ENCODE peak calls at places on chromosomes 6 and 20, in nine cellular contexts. E is H54, K is thyroid gland, F is uterus, V is IMR-90, G is endothelial cell of umbilical vein, I is tibial nerve, H is vagina, U is A549. M is an unnamed sample.

GRCh38 chr6:66054967-66055366 is 347.9 kb upstream of the EYS start:
- DNase-seq in G (no peak), K (no peak), E (no peak), V (no peak), U (no peak), I (no peak), H (no peak), F (no peak), M (no peak)

GRCh38 chr20:21360686-21361085 is 36.6 kb downstream of the NKX2-4 start:
- DNase-seq in G (peak; percentile 25), H (no peak), F (no peak), V (peak; percentile 40), I (no peak), E (no peak), K (no peak), U (no peak), M (no peak)

GRCh38 chr6:105091140-105091829 is 88.5 kb downstream of the POPDC3 start:
- DNase-seq in E (no peak), I (no peak), U (no peak), K (no peak), F (no peak), G (no peak), V (no peak), H (no peak), M (no peak)

GRCh38 chr6:69820018-69820417 is 23.2 kb upstream of the LMBRD1 start:
- DNase-seq in F (no peak), K (no peak), E (no peak), H (no peak), V (no peak), I (no peak), G (no peak), U (no peak), M (no peak)

GRCh38 chr6:148055410-148055809 is 287.2 kb upstream of the SASH1 start:
- DNase-seq in U (no peak), I (no peak), V (no peak), H (no peak), F (no peak), E (no peak), G (no peak), K (no peak), M (no peak)

GRCh38 chr20:46121531-46121930 is 3.4 kb downstream of the CD40 start:
- DNase-seq in F (no peak), U (no peak), H (no peak), K (no peak), V (no peak), G (no peak), E (no peak), I (no peak), M (no peak)

GRCh38 chr6:4864534-4864933 is 88.3 kb downstream of the CDYL start:
- DNase-seq in K (no peak), H (no peak), V (no peak), G (no peak), F (no peak), I (no peak), U (no peak), E (no peak), M (no peak)

GRCh38 chr6:134230087-134230717 is 87.7 kb downstream of the SGK1 start:
- DNase-seq in H (no peak), I (no peak), V (no peak), E (no peak), G (peak; percentile 27), K (no peak), U (no peak), F (no peak), M (no peak)

GRCh38 chr6:2793491-2794151 is 28.4 kb downstream of the WRNIP1 start:
- DNase-seq in I (no peak), H (no peak), F (no peak), E (no peak), V (no peak), K (no peak), U (no peak), G (no peak), M (no peak)

GRCh38 chr6:15755555-15755954 is 92.7 kb upstream of the DTNBP1 start:
- DNase-seq in H (no peak), U (no peak), K (no peak), F (no peak), E (no peak), I (no peak), V (peak; percentile 9), G (no peak), M (no peak)

DNA sequence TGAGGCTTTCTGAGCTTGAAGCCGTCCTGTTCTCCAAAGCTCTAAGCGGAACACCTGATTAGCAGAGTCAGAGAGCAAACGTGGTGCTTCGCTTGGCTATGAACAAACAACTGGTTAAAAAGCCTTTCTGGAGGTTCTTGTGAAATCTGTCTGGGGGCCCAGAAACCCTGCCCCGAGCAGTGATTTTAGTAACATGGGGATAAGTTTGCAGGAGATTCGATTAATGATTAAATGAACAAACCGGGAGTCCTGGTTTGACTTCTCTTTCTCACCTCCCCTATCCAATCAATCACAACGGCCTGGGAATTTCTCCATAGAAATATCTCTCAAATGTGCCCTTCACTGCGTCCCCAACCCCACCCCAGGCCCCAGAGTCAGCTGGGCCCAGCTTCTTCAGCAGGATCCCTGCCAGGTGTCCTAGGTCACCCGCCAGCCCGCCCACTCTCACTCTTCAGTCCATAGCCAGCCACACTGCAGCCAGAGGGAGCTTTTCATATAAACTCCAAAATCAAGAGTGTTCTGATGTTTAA is 43.6 kb downstream of the ZDHHC14 start:
- DNase-seq in E (no peak), K (peak; percentile 5), H (no peak), V (no peak), F (no peak), I (no peak), U (no peak), G (no peak), M (no peak)
- TF ChIP-seq POLR2A in E (no peak), K (no peak), H (no peak), V (no peak), F (no peak), I (no peak), U (no peak), G (no peak), M (no peak)

GRCh38 chr6:100881707-100882040 is 545 bp upstream of the ASCC3 start:
- DNase-seq in F (no peak), V (peak; percentile 8), E (no peak), I (no peak), K (no peak), H (no peak), U (no peak), G (no peak), M (no peak)

GRCh38 chr6:100880149-100880900 is 804 bp downstream of the ASCC3 start:
- DNase-seq in G (peak; percentile 8), H (no peak), E (no peak), F (no peak), K (no peak), U (no peak), I (no peak), V (peak; percentile 25), M (no peak)

GRCh38 chr6:100879317-100879716 is 1.8 kb downstream of the ASCC3 start:
- DNase-seq in I (no peak), H (no peak), K (no peak), F (no peak), V (no peak), G (no peak), U (no peak), E (no peak), M (no peak)

GRCh38 chr6:100883347-100883746 is 2.2 kb upstream of the ASCC3 start:
- DNase-seq in E (no peak), U (no peak), H (no peak), K (no peak), V (no peak), I (no peak), G (no peak), F (no peak), M (no peak)

GRCh38 chr6:100880901-100881706 is at the start of gene ASCC3:
- DNase-seq in G (peak; percentile 91), I (peak; percentile 73), V (peak; percentile 88), U (peak; percentile 53), H (peak; percentile 91), K (peak; percentile 91), E (peak; percentile 65), F (peak; percentile 92), M (peak; percentile 67)
- TF ChIP-seq POLR2A in G (peak; percentile 91), I (peak; percentile 67), V (peak; percentile 76), U (peak; percentile 77), H (no peak), K (peak; percentile 83), E (peak; percentile 83), F (peak; percentile 64), M (peak; percentile 93)

GRCh38 chr20:1328680-1329330 is at the start of gene SDCBP2:
- DNase-seq in K (peak; percentile 92), I (no peak), E (no peak), V (no peak), G (no peak), H (peak; percentile 91), F (no peak), U (no peak), M (no peak)
- TF ChIP-seq POLR2A in K (peak; percentile 78), I (no peak), E (no peak), V (no peak), G (no peak), H (no peak), F (no peak), U (no peak), M (no peak)

GRCh38 chr6:225121-225721 is 67.1 kb upstream of the DUSP22 start:
- DNase-seq in K (no peak), V (no peak), E (no peak), H (peak; percentile 81), F (no peak), I (no peak), U (no peak), G (no peak), M (no peak)
- TF ChIP-seq POLR2A in K (no peak), V (no peak), E (no peak), H (no peak), F (no peak), I (no peak), U (no peak), G (no peak), M (peak; percentile 2)

DNA sequence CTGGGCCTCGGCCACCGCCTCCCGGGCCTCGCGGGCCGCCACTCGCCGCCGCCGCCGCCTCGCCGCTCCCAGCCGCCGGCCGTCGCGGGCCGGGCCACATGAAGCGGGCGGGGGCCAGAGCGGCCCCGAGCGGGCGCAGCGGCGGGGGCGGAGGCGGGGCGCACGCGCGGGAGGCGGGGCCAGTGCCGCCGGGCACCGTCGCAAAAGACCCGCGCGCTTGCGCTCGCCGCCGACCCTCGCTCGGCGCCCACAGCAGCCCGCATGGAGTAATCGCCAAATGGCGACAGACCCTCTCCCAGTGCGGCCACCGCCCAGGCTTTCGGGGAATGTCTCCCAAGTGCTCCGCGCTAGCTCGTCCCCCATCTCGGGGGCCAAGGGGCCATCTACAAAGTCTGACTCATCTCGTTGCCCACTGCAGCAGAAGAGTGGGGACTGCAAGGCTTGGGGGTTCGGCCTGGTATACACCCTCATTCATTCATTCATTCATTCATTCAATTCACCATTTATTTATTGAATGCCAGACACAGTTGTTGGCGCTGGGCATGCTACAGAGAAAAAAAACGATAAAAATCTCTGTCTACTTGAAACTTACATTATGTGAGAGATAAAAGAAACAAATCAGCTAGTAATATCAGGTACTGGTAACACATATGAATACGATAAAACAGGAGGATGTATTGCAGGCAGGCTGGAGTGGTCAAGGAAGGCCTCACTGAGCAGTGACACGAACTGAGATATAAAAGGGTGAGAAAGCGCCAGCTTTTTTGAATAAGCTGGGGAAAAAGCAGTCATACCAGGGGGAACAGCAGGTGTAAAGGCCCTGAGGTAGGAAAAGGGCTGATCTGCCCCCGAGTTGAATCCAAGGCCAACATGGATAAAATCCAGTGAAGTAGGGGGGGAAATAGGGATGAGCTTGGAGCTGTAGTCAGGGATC is at the start of gene B4GALT5:
- DNase-seq in I (peak; percentile 27), F (peak; percentile 76), U (peak; percentile 41), K (peak; percentile 75), E (peak; percentile 62), V (peak; percentile 72), H (no peak), G (peak; percentile 78), M (peak; percentile 66)
- TF ChIP-seq POLR2A in I (peak; percentile 60), F (peak; percentile 69), U (peak; percentile 31), K (peak; percentile 77), E (peak; percentile 67), V (no peak), H (no peak), G (peak; percentile 46), M (peak; percentile 52)